ENCODE peak calls at places on chromosomes 11 and 22, in five cellular contexts. E is HCT116, H is neuronal stem cell, J is GM23248, S is SK-N-SH. P is an unnamed sample.

GRCh38 chr11:61107888-61108287 is 5.6 kb downstream of the CD5 start:
- DNase-seq in E (no peak), H (no peak), J (no peak), S (no peak), P (no peak)

GRCh38 chr22:25747245-25747944 is 5.4 kb downstream of the MYO18B start:
- DNase-seq in E (peak), H (no peak), J (peak), S (peak), P (peak)

GRCh38 chr22:43743131-43743530 is 69.0 kb downstream of the EFCAB6 start:
- DNase-seq in E (no peak), H (peak), J (no peak), S (no peak), P (no peak)

GRCh38 chr11:128511712-128512111 is 75.6 kb downstream of the ETS1 start:
- DNase-seq in E (no peak), H (no peak), J (no peak), S (no peak), P (peak)

GRCh38 chr22:38941488-38941987 is 15.9 kb upstream of the APOBEC3A start:
- DNase-seq in E (no peak), H (no peak), J (no peak), S (no peak), P (no peak)

GRCh38 chr11:73875840-73876239 is 806 bp downstream of the COA4 start:
- DNase-seq in E (no peak), H (no peak), J (peak), S (no peak), P (peak)

GRCh38 chr11:34250732-34251639 is 106.8 kb downstream of the ABTB2 start:
- DNase-seq in E (peak), H (no peak), J (peak), S (peak), P (peak)

GRCh38 chr11:125404136-125404810 is 91.8 kb downstream of the FEZ1 start:
- DNase-seq in E (no peak), H (peak), J (no peak), S (no peak), P (no peak)

GRCh38 chr11:67252831-67253239 is 13.4 kb upstream of the GRK2 start:
- DNase-seq in E (no peak), H (no peak), J (peak), S (no peak), P (no peak)

GRCh38 chr22:39763276-39763675 is 130.3 kb downstream of the ENTHD1 start:
- DNase-seq in E (no peak), H (no peak), J (no peak), S (no peak), P (no peak)

GRCh38 chr11:130162733-130163132 is 3.2 kb downstream of the ST14 start:
- DNase-seq in E (no peak), H (no peak), J (peak), S (no peak), P (peak)

GRCh38 chr11:57347336-57347735 is 9.2 kb downstream of the P2RX3 start:
- DNase-seq in E (no peak), H (no peak), J (no peak), S (no peak), P (peak)

GRCh38 chr11:128417607-128418324 is 169.6 kb downstream of the ETS1 start:
- DNase-seq in E (no peak), H (no peak), J (peak), S (no peak), P (peak)

GRCh38 chr11:35324981-35325380 is 94.4 kb downstream of the SLC1A2 start:
- DNase-seq in E (no peak), H (no peak), J (peak), S (no peak), P (no peak)

GRCh38 chr11:126993599-126993998 is 7.0 kb downstream of the KIRREL3 start:
- DNase-seq in E (no peak), H (no peak), J (peak), S (no peak), P (no peak)

GRCh38 chr22:32058656-32059280 is 15.7 kb downstream of the SLC5A1 start:
- DNase-seq in E (no peak), H (no peak), J (peak), S (no peak), P (no peak)

GRCh38 chr11:12083380-12083779 is 27.0 kb upstream of the MICAL2 start:
- DNase-seq in E (no peak), H (no peak), J (no peak), S (no peak), P (no peak)

GRCh38 chr11:17805043-17805442 is 70.5 kb downstream of the KCNC1 start:
- DNase-seq in E (no peak), H (no peak), J (no peak), S (no peak), P (no peak)

GRCh38 chr11:34327804-34328631 is 29.8 kb downstream of the ABTB2 start:
- DNase-seq in E (no peak), H (no peak), J (no peak), S (no peak), P (no peak)

GRCh38 chr11:79098096-79098495 is 342.7 kb downstream of the TENM4 start:
- DNase-seq in E (no peak), H (no peak), J (no peak), S (peak), P (no peak)

GRCh38 chr11:77660947-77661346 is 23.4 kb upstream of the CLNS1A start:
- DNase-seq in E (no peak), H (no peak), J (no peak), S (no peak), P (no peak)

GRCh38 chr11:121293276-121293569 is 652 bp downstream of the SC5D start:
- DNase-seq in E (no peak), H (no peak), J (peak), S (no peak), P (no peak)

GRCh38 chr22:24408630-24409029 is 18.8 kb upstream of the ADORA2A start:
- DNase-seq in E (no peak), H (no peak), J (no peak), S (peak), P (peak)

GRCh38 chr11:64364435-64364834 is 5.5 kb downstream of the RPS6KA4 start:
- DNase-seq in E (no peak), H (no peak), J (no peak), S (no peak), P (peak)

GRCh38 chr22:33519140-33519973 is 400.9 kb downstream of the LARGE1 start:
- DNase-seq in E (no peak), H (peak), J (peak), S (peak), P (peak)

GRCh38 chr22:42684462-42685195 is 35.4 kb upstream of the CYB5R3 start:
- DNase-seq in E (no peak), H (no peak), J (peak), S (no peak), P (peak)

GRCh38 chr22:36360871-36361383 is 26.8 kb downstream of the MYH9 start:
- DNase-seq in E (no peak), H (no peak), J (no peak), S (no peak), P (peak)
- H2AFZ ChIP-seq in E (no peak), H (no peak), J (no peak), S (no peak), P (no peak)

DNA sequence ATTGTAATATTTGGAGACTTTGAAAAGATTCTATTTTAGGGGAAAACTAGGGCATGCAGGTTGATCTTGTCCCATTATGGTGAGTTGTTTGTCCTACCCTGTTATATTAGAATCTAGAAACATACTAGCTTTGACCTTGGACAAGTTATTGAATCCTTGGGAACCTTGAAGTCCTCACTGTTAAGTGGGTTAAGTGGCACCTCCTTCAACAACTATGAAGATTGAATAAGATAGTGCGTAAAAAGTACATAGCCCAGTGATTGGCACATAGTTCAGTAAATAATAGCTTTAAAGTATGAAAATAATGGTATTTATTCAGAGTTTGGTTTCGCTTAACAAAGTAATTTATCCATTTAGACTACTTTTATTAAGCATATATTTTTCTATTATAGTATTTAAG is 51.6 kb downstream of the MTMR3 start:
- DNase-seq in E (no peak), H (no peak), J (no peak), S (no peak), P (no peak)
- H2AFZ ChIP-seq in E (no peak), H (no peak), J (no peak), S (no peak), P (no peak)

DNA sequence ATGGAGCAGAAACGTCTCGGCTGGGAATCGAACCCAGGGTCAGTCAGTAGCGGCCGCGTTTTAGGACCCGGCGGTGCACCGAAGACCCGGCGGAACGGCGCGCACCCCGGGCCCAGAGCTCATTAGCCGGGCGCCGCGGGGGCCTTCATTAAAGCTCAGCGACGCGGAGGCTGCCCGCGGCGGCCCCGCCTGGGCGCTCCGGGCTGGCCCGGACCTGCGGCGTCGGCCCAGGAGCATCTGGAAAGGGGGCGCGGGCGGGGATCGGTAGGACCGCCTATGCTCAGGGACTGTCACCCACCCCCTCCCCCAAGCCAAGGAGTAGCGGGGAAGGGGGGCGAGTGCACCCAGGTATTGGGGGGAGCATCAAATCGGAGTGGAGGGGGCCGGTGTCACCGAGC is 52.2 kb downstream of the CYTH4 start:
- DNase-seq in E (no peak), H (no peak), J (no peak), S (peak), P (peak)
- H2AFZ ChIP-seq in E (no peak), H (no peak), J (peak), S (no peak), P (no peak)

GRCh38 chr22:37141476-37141875 is 8.2 kb downstream of the IL2RB start:
- DNase-seq in E (no peak), H (no peak), J (no peak), S (no peak), P (peak)
- H2AFZ ChIP-seq in E (no peak), H (no peak), J (no peak), S (no peak), P (no peak)

GRCh38 chr11:45102361-45102809 is 44.1 kb upstream of the PRDM11 start:
- DNase-seq in E (no peak), H (no peak), J (peak), S (no peak), P (no peak)

GRCh38 chr11:45104790-45105084 is 41.7 kb upstream of the PRDM11 start:
- DNase-seq in E (no peak), H (no peak), J (no peak), S (no peak), P (no peak)

GRCh38 chr11:45105233-45105992 is 41.0 kb upstream of the PRDM11 start:
- DNase-seq in E (peak), H (peak), J (peak), S (peak), P (peak)

GRCh38 chr11:45104006-45104789 is 42.2 kb upstream of the PRDM11 start:
- DNase-seq in E (no peak), H (no peak), J (no peak), S (no peak), P (no peak)

GRCh38 chr11:45102810-45103621 is 43.4 kb upstream of the PRDM11 start:
- DNase-seq in E (peak), H (peak), J (peak), S (peak), P (peak)
- H2AFZ ChIP-seq in E (no peak), H (no peak), J (peak), S (peak), P (peak)

GRCh38 chr11:1967641-1968225 is 20.6 kb downstream of the MRPL23 start:
- DNase-seq in E (no peak), H (no peak), J (no peak), S (no peak), P (no peak)

GRCh38 chr11:1964955-1965354 is 17.8 kb downstream of the MRPL23 start:
- DNase-seq in E (no peak), H (no peak), J (no peak), S (no peak), P (no peak)

GRCh38 chr11:1963864-1964263 is 16.7 kb downstream of the MRPL23 start:
- DNase-seq in E (no peak), H (no peak), J (no peak), S (no peak), P (no peak)

GRCh38 chr11:1966531-1966930 is 19.4 kb downstream of the MRPL23 start:
- DNase-seq in E (no peak), H (no peak), J (no peak), S (no peak), P (no peak)

DNA sequence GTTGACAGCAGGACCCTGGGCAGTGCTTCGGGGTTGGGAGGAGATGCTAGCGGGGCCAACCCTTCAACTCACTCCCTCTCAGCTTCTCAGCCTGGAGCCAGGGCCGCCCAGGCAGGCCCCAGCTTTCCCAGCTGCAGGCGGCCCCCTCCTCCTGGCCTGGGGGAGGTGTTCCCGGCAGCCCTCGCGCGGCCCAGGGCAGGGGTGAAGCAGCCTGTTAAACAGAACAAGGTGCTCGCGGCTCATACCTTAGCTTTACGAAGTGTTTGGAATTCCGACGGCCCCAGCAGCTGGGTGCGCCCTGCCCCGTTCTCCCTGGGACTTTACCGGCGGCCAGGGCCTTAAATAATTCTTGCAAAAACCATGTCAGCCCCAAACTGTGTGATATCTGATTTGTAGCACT is 17.2 kb downstream of the MRPL23 start:
- DNase-seq in E (no peak), H (no peak), J (no peak), S (no peak), P (no peak)
- H2AFZ ChIP-seq in E (no peak), H (no peak), J (no peak), S (no peak), P (no peak)

GRCh38 chr11:20782771-20783170 is 113.4 kb downstream of the NELL1 start:
- DNase-seq in E (no peak), H (no peak), J (no peak), S (no peak), P (no peak)
- H2AFZ ChIP-seq in E (no peak), H (no peak), J (no peak), S (no peak), P (no peak)

P was measured in osteoblast.